ENCODE peak calls at places on chromosomes 1 and 21, in eight cellular contexts. Q is HepG2, K is endothelial cell of umbilical vein, U is K562, X is GM23338, I is H1, M is HCT116, V is GM12878. C is an unnamed sample.

GRCh38 chr21:16420086-16420724 is 690.4 kb downstream of the USP25 start:
- DNase-seq in U (no peak), X (no peak), M (no peak), K (peak), I (no peak), V (no peak), Q (peak), C (no peak)

GRCh38 chr1:16076003-16076870 is 2.8 kb upstream of the FAM131C start:
- DNase-seq in M (peak), Q (no peak), X (no peak), K (peak), U (peak), V (no peak), I (no peak), C (no peak)

GRCh38 chr1:168879906-168880734 is 151.1 kb upstream of the DPT start:
- DNase-seq in I (no peak), V (no peak), M (no peak), X (peak), K (peak), U (no peak), Q (no peak), C (no peak)

GRCh38 chr1:31417148-31417547 is 4.1 kb downstream of the SERINC2 start:
- DNase-seq in K (no peak), V (no peak), U (no peak), X (no peak), M (no peak), Q (peak), I (no peak), C (no peak)

GRCh38 chr1:234495231-234495990 is 16.4 kb upstream of the TARBP1 start:
- DNase-seq in K (no peak), X (no peak), U (peak), I (no peak), M (no peak), V (peak), Q (no peak), C (no peak)

GRCh38 chr1:21506804-21507203 is 2.4 kb upstream of the ALPL start:
- DNase-seq in K (no peak), M (no peak), V (no peak), I (no peak), U (no peak), Q (no peak), X (no peak), C (no peak)

GRCh38 chr1:23224721-23225648 is 7.7 kb upstream of the HTR1D start:
- DNase-seq in I (no peak), K (peak), X (peak), Q (no peak), M (no peak), V (no peak), U (peak), C (no peak)

GRCh38 chr21:45004481-45005263 is 64.8 kb downstream of the SLX9 start:
- DNase-seq in M (no peak), I (no peak), Q (no peak), K (peak), V (no peak), X (no peak), U (peak), C (no peak)

GRCh38 chr1:16625497-16626408 is 12.4 kb upstream of the NBPF1 start:
- DNase-seq in I (no peak), U (no peak), X (no peak), Q (no peak), K (no peak), V (no peak), M (no peak), C (no peak)

GRCh38 chr1:212188599-212189351 is 96.4 kb upstream of the PPP2R5A start:
- DNase-seq in U (no peak), Q (no peak), M (no peak), X (no peak), I (no peak), V (no peak), K (no peak), C (no peak)

GRCh38 chr1:74811421-74812179 is 78.6 kb downstream of the TYW3 start:
- DNase-seq in V (no peak), X (no peak), M (no peak), I (no peak), U (no peak), Q (no peak), K (no peak), C (no peak)

GRCh38 chr21:45098867-45099266 is 24.5 kb downstream of the ADARB1 start:
- DNase-seq in I (no peak), U (peak), Q (peak), X (peak), V (no peak), K (peak), M (no peak), C (no peak)

GRCh38 chr1:187491082-187491720 is 662.5 kb downstream of the PLA2G4A start:
- DNase-seq in U (no peak), K (peak), V (no peak), I (no peak), Q (peak), X (no peak), M (no peak), C (no peak)

GRCh38 chr1:92837062-92837461 is 5.2 kb downstream of the RPL5 start:
- DNase-seq in I (no peak), K (no peak), X (no peak), M (no peak), Q (no peak), V (no peak), U (no peak), C (no peak)

GRCh38 chr21:36790616-36791015 is 91.7 kb downstream of the SIM2 start:
- DNase-seq in U (no peak), Q (no peak), I (no peak), X (no peak), M (no peak), K (no peak), V (no peak), C (no peak)

GRCh38 chr1:53331446-53332187 is 3.7 kb upstream of the LRP8 start:
- DNase-seq in U (no peak), M (no peak), Q (no peak), V (no peak), X (no peak), I (no peak), K (no peak), C (no peak)

GRCh38 chr1:37930246-37931142 is 16.4 kb downstream of the INPP5B start:
- DNase-seq in U (peak), I (no peak), M (no peak), X (no peak), K (no peak), V (no peak), Q (peak), C (no peak)

GRCh38 chr1:221759436-221759835 is 17.5 kb upstream of the DUSP10 start:
- DNase-seq in Q (no peak), X (no peak), K (peak), U (no peak), V (no peak), M (no peak), I (no peak), C (no peak)

GRCh38 chr1:12153181-12153785 is 13.5 kb upstream of the TNFRSF1B start:
- DNase-seq in Q (no peak), M (no peak), U (no peak), V (peak), K (peak), I (no peak), X (no peak), C (no peak)

GRCh38 chr21:45477176-45478114 is 64.8 kb downstream of the SLC19A1 start:
- DNase-seq in U (no peak), M (no peak), V (no peak), X (no peak), K (no peak), Q (no peak), I (no peak), C (no peak)

GRCh38 chr1:205497351-205497750 is 7.1 kb upstream of the CDK18 start:
- DNase-seq in X (no peak), I (no peak), M (no peak), U (no peak), K (no peak), Q (no peak), V (no peak), C (no peak)

GRCh38 chr1:182181167-182181572 is 119.7 kb upstream of the ZNF648 start:
- DNase-seq in V (no peak), I (no peak), M (peak), K (no peak), X (no peak), Q (no peak), U (no peak), C (no peak)
- TF ChIP-seq POLR2AphosphoS5 in V (no peak), I (no peak), M (no peak), K (no peak), X (no peak), Q (no peak), U (no peak), C (no peak)

GRCh38 chr1:108064255-108064654 is 99.3 kb upstream of the VAV3 start:
- DNase-seq in Q (no peak), I (no peak), V (no peak), U (no peak), K (no peak), X (no peak), M (no peak), C (no peak)
- TF ChIP-seq EZH2 in Q (no peak), I (no peak), V (no peak), U (no peak), K (no peak), X (no peak), M (no peak), C (no peak)

GRCh38 chr1:63322248-63322943 is at the start of gene FOXD3:
- DNase-seq in X (peak), M (peak), U (peak), K (peak), Q (no peak), V (no peak), I (no peak), C (no peak)

GRCh38 chr1:63324779-63325119 is 2.4 kb downstream of the FOXD3 start:
- DNase-seq in Q (no peak), M (no peak), K (no peak), U (no peak), X (no peak), V (no peak), I (no peak), C (no peak)

GRCh38 chr1:63323866-63324778 is 1.8 kb downstream of the FOXD3 start:
- DNase-seq in K (no peak), M (no peak), V (no peak), Q (no peak), X (peak), I (no peak), U (no peak), C (no peak)

GRCh38 chr1:63321788-63322247 is 549 bp upstream of the FOXD3 start:
- DNase-seq in K (no peak), V (no peak), I (no peak), M (no peak), X (peak), U (no peak), Q (no peak), C (no peak)

DNA sequence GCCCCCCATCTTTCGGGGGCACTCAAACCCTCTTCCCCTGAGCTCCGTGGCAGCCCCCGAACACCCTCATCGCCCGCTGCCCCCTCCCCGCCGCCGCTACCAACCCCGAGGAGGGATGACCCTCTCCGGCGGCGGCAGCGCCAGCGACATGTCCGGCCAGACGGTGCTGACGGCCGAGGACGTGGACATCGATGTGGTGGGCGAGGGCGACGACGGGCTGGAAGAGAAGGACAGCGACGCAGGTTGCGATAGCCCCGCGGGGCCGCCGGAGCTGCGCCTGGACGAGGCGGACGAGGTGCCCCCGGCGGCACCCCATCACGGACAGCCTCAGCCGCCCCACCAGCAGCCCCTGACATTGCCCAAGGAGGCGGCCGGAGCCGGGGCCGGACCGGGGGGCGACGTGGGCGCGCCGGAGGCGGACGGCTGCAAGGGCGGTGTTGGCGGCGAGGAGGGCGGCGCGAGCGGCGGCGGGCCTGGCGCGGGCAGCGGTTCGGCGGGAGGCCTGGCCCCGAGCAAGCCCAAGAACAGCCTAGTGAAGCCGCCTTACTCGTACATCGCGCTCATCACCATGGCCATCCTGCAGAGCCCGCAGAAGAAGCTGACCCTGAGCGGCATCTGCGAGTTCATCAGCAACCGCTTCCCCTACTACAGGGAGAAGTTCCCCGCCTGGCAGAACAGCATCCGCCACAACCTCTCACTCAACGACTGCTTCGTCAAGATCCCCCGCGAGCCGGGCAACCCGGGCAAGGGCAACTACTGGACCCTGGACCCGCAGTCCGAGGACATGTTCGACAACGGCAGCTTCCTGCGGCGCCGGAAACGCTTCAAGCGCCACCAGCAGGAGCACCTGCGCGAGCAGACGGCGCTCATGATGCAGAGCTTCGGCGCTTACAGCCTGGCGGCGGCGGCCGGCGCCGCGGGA is 838 bp downstream of the FOXD3 start:
- DNase-seq in X (peak), Q (no peak), K (no peak), V (no peak), M (no peak), U (peak), I (no peak), C (no peak)
- H3K4me3 ChIP-seq in X (peak), Q (no peak), K (peak), V (peak), M (no peak), U (peak), I (peak), C (peak)

DNA sequence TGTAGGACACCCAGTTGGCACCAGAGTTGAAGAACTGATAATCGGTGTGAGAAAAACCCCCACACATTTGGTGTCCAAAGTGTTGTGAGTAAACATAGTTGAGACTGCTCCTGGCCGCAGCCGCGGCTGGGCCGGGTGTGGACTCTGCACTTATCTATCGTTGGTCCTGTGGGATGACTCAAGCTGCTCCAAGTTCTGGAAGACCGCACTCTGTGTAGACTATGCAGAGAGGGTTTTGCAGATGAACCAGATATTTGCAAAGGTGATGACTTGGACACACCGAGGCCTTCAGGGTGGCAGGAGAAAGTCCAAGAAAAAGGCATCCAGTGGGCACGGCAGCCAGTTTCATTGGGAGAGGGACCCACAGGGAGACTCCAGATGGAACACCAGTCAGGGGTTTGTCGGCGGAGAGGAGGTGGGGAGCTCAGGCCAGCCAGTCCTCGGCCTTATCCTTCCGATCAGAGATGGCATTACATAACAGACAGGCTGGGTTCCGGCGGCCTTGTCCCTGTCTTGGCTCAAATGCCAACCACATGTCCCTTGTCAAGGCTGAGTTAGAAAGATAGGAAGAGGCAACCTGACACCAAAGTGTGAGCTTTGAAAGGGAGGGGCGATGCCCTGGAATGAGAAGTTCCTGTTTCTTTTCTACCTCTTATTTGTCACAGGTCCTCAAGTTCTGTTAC is 21.1 kb downstream of the C2CD2 start:
- DNase-seq in X (no peak), K (no peak), U (peak), Q (peak), M (peak), I (no peak), V (no peak), C (no peak)
- TF ChIP-seq POLR2AphosphoS5 in X (no peak), K (no peak), U (no peak), Q (no peak), M (no peak), I (no peak), V (no peak), C (no peak)

GRCh38 chr1:162557536-162557935 is 4.0 kb upstream of the UAP1 start:
- DNase-seq in V (no peak), Q (no peak), K (no peak), M (no peak), X (no peak), U (no peak), I (no peak), C (no peak)

GRCh38 chr1:162562452-162562828 is 918 bp downstream of the UAP1 start:
- DNase-seq in Q (peak), U (peak), V (no peak), K (peak), M (no peak), I (no peak), X (no peak), C (peak)

GRCh38 chr1:162561616-162562451 is at the start of gene UAP1:
- DNase-seq in X (peak), V (no peak), U (no peak), Q (no peak), K (no peak), I (no peak), M (no peak), C (no peak)

GRCh38 chr1:162560303-162561036 is 1.1 kb upstream of the UAP1 start:
- DNase-seq in X (peak), M (no peak), Q (peak), K (no peak), I (no peak), V (no peak), U (peak), C (no peak)

GRCh38 chr1:162561037-162561615 is 396 bp upstream of the UAP1 start:
- DNase-seq in X (peak), K (peak), I (peak), V (peak), Q (peak), M (peak), U (peak), C (peak)
- TF ChIP-seq EZH2 in X (no peak), K (no peak), I (peak), V (no peak), Q (no peak), M (no peak), U (no peak), C (no peak)

GRCh38 chr1:40162791-40163441 is 1.7 kb downstream of the RLF start:
- DNase-seq in X (peak), U (no peak), M (no peak), V (no peak), K (peak), I (no peak), Q (no peak), C (no peak)

GRCh38 chr1:40161888-40162397 is 756 bp downstream of the RLF start:
- DNase-seq in M (no peak), U (no peak), Q (no peak), K (peak), I (no peak), X (no peak), V (no peak), C (no peak)

GRCh38 chr1:40155910-40156309 is 5.3 kb upstream of the RLF start:
- DNase-seq in V (no peak), I (no peak), K (no peak), X (no peak), M (no peak), Q (no peak), U (no peak), C (no peak)

GRCh38 chr1:40161125-40161887 is at the start of gene RLF:
- DNase-seq in X (peak), K (peak), U (peak), Q (peak), V (peak), M (peak), I (peak), C (peak)

GRCh38 chr1:40160806-40161124 is 422 bp upstream of the RLF start:
- DNase-seq in I (no peak), Q (no peak), M (no peak), U (no peak), V (no peak), X (no peak), K (no peak), C (no peak)
- H3K4me3 ChIP-seq in I (peak), Q (peak), M (peak), U (peak), V (peak), X (peak), K (peak), C (peak)

DNA sequence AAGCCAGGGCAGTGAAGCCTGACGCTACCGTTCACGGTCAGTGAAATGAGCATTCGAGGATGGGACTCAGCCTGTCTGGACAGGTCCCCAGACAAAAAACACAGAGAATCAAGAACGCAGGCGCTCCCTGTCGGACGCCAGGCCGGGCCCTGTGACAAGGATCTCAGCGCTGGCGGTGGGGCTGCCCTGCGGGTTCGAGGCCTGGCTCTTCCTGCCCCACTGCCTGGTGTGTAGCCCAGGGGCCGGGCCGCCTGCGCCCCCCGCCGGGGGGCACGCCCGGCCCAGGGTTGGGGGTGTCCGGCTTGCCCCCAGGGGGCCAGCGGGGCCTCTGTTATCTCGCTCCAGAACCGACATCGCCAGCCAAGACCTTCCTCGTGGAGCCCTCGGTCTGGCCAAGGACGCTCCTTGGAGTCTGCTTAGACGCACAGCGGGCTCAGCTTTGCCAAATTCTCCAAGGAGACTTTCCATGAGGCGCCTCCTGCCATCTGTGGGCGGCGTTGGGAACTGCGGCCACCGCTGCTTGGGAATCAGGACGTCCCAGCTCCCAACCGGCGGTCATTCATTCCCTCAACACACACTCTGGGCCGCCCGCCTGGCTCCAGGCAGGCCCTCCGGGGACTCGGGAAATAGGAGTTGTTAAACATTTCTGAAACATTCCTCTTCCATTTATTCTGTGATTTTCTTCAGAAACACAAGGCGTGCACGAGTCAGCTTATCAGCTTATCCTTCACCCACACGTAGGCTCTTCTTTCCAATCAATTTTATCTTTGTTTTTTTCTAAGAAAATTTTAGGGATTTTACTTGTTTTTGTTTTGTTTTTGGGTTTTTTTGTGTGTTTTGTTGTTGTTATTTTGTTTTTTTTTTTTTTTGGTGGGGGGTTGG is 11.3 kb upstream of the RIPK4 start:
- DNase-seq in Q (peak), V (no peak), M (peak), K (peak), I (peak), X (peak), U (peak), C (peak)
- TF ChIP-seq POLR2AphosphoS5 in Q (no peak), V (no peak), M (no peak), K (no peak), I (no peak), X (no peak), U (no peak), C (no peak)

C was measured in SK-N-MC.